ENCODE peak calls at places on chromosomes 6 and 20, in eight cellular contexts. One of them, this sample, is unnamed.

GRCh38 chr6:129852257-129852858 is 8.8 kb downstream of the TMEM244 start:
- DNase-seq in T47D: no peak
- DNase-seq in stimulated activated CD4-positive, alpha-beta T cell treated with anti-CD3 and anti-CD28 coated beads, Interleukin-2, amount 100 ng/mL, for 48 hours: no peak
- DNase-seq in BJ: no peak
- DNase-seq in GM19239: no peak
- DNase-seq in choroid plexus epithelial cell: peak; percentile 34
- DNase-seq in D341Med: peak; percentile 41
- DNase-seq in mesendoderm: no peak
- DNase-seq in this sample: no peak

GRCh38 chr20:33647603-33648395 is 14.3 kb upstream of the C20orf144 start:
- DNase-seq in T47D: peak; percentile 89
- DNase-seq in mesendoderm: no peak
- DNase-seq in D341Med: no peak
- DNase-seq in choroid plexus epithelial cell: peak; percentile 69
- DNase-seq in BJ: no peak
- DNase-seq in stimulated activated CD4-positive, alpha-beta T cell treated with anti-CD3 and anti-CD28 coated beads, Interleukin-2, amount 100 ng/mL, for 48 hours: no peak
- DNase-seq in GM19239: peak; percentile 76
- DNase-seq in this sample: peak; percentile 17

GRCh38 chr6:157269261-157269794 is 54.0 kb downstream of the TMEM242 start:
- DNase-seq in stimulated activated CD4-positive, alpha-beta T cell treated with anti-CD3 and anti-CD28 coated beads, Interleukin-2, amount 100 ng/mL, for 48 hours: no peak
- DNase-seq in T47D: peak; percentile 10
- DNase-seq in GM19239: no peak
- DNase-seq in choroid plexus epithelial cell: peak; percentile 60
- DNase-seq in BJ: no peak
- DNase-seq in D341Med: no peak
- DNase-seq in mesendoderm: no peak
- DNase-seq in this sample: no peak

GRCh38 chr20:62642666-62643520 is 590 bp downstream of the SLCO4A1 start:
- DNase-seq in mesendoderm: no peak
- DNase-seq in BJ: no peak
- DNase-seq in T47D: peak; percentile 38
- DNase-seq in choroid plexus epithelial cell: peak; percentile 23
- DNase-seq in D341Med: peak; percentile 74
- DNase-seq in GM19239: no peak
- DNase-seq in stimulated activated CD4-positive, alpha-beta T cell treated with anti-CD3 and anti-CD28 coated beads, Interleukin-2, amount 100 ng/mL, for 48 hours: peak; percentile 51
- DNase-seq in this sample: peak; percentile 38

GRCh38 chr6:168756009-168756634 is 315.1 kb downstream of the SMOC2 start:
- DNase-seq in stimulated activated CD4-positive, alpha-beta T cell treated with anti-CD3 and anti-CD28 coated beads, Interleukin-2, amount 100 ng/mL, for 48 hours: no peak
- DNase-seq in mesendoderm: peak; percentile 88
- DNase-seq in GM19239: no peak
- DNase-seq in choroid plexus epithelial cell: peak; percentile 39
- DNase-seq in BJ: no peak
- DNase-seq in D341Med: no peak
- DNase-seq in T47D: no peak
- DNase-seq in this sample: no peak

GRCh38 chr20:55242853-55243252 is 762.5 kb downstream of the CBLN4 start:
- DNase-seq in stimulated activated CD4-positive, alpha-beta T cell treated with anti-CD3 and anti-CD28 coated beads, Interleukin-2, amount 100 ng/mL, for 48 hours: no peak
- DNase-seq in BJ: no peak
- DNase-seq in choroid plexus epithelial cell: no peak
- DNase-seq in D341Med: no peak
- DNase-seq in GM19239: no peak
- DNase-seq in mesendoderm: no peak
- DNase-seq in T47D: no peak
- DNase-seq in this sample: no peak

GRCh38 chr20:63317601-63318291 is 24.8 kb downstream of the COL20A1 start:
- DNase-seq in mesendoderm: no peak
- DNase-seq in T47D: no peak
- DNase-seq in stimulated activated CD4-positive, alpha-beta T cell treated with anti-CD3 and anti-CD28 coated beads, Interleukin-2, amount 100 ng/mL, for 48 hours: no peak
- DNase-seq in D341Med: no peak
- DNase-seq in BJ: no peak
- DNase-seq in GM19239: no peak
- DNase-seq in choroid plexus epithelial cell: no peak
- DNase-seq in this sample: no peak

GRCh38 chr6:35737413-35738211 is 780 bp downstream of the ARMC12 start:
- DNase-seq in D341Med: peak; percentile 68
- DNase-seq in T47D: peak; percentile 87
- DNase-seq in mesendoderm: peak; percentile 37
- DNase-seq in GM19239: peak; percentile 66
- DNase-seq in choroid plexus epithelial cell: peak; percentile 95
- DNase-seq in BJ: no peak
- DNase-seq in stimulated activated CD4-positive, alpha-beta T cell treated with anti-CD3 and anti-CD28 coated beads, Interleukin-2, amount 100 ng/mL, for 48 hours: no peak
- DNase-seq in this sample: peak; percentile 37

GRCh38 chr6:157484181-157484580 is 103.2 kb downstream of the ZDHHC14 start:
- DNase-seq in choroid plexus epithelial cell: no peak
- DNase-seq in BJ: no peak
- DNase-seq in mesendoderm: no peak
- DNase-seq in T47D: no peak
- DNase-seq in D341Med: no peak
- DNase-seq in GM19239: no peak
- DNase-seq in stimulated activated CD4-positive, alpha-beta T cell treated with anti-CD3 and anti-CD28 coated beads, Interleukin-2, amount 100 ng/mL, for 48 hours: no peak
- DNase-seq in this sample: no peak

GRCh38 chr20:11542645-11543044 is 375.0 kb upstream of the BTBD3 start:
- DNase-seq in D341Med: no peak
- DNase-seq in GM19239: no peak
- DNase-seq in stimulated activated CD4-positive, alpha-beta T cell treated with anti-CD3 and anti-CD28 coated beads, Interleukin-2, amount 100 ng/mL, for 48 hours: no peak
- DNase-seq in mesendoderm: no peak
- DNase-seq in choroid plexus epithelial cell: no peak
- DNase-seq in BJ: no peak
- DNase-seq in T47D: no peak
- DNase-seq in this sample: no peak

GRCh38 chr6:83097204-83097603 is 29.7 kb downstream of the DOP1A start:
- DNase-seq in stimulated activated CD4-positive, alpha-beta T cell treated with anti-CD3 and anti-CD28 coated beads, Interleukin-2, amount 100 ng/mL, for 48 hours: no peak
- DNase-seq in mesendoderm: no peak
- DNase-seq in BJ: no peak
- DNase-seq in D341Med: no peak
- DNase-seq in GM19239: no peak
- DNase-seq in T47D: no peak
- DNase-seq in choroid plexus epithelial cell: peak; percentile 18
- DNase-seq in this sample: no peak

GRCh38 chr6:24743265-24743943 is 24.4 kb upstream of the C6orf62 start:
- DNase-seq in stimulated activated CD4-positive, alpha-beta T cell treated with anti-CD3 and anti-CD28 coated beads, Interleukin-2, amount 100 ng/mL, for 48 hours: peak; percentile 19
- DNase-seq in BJ: peak; percentile 88
- DNase-seq in D341Med: no peak
- DNase-seq in GM19239: no peak
- DNase-seq in choroid plexus epithelial cell: peak; percentile 97
- DNase-seq in T47D: no peak
- DNase-seq in mesendoderm: peak; percentile 24
- DNase-seq in this sample: no peak

GRCh38 chr20:20184149-20184548 is 131.8 kb downstream of the CFAP61 start:
- DNase-seq in stimulated activated CD4-positive, alpha-beta T cell treated with anti-CD3 and anti-CD28 coated beads, Interleukin-2, amount 100 ng/mL, for 48 hours: peak; percentile 13
- DNase-seq in D341Med: no peak
- DNase-seq in mesendoderm: no peak
- DNase-seq in T47D: peak; percentile 20
- DNase-seq in BJ: no peak
- DNase-seq in GM19239: peak; percentile 10
- DNase-seq in choroid plexus epithelial cell: peak; percentile 4
- DNase-seq in this sample: no peak

GRCh38 chr6:98927534-98927933 is 20.2 kb downstream of the FBXL4 start:
- DNase-seq in T47D: no peak
- DNase-seq in stimulated activated CD4-positive, alpha-beta T cell treated with anti-CD3 and anti-CD28 coated beads, Interleukin-2, amount 100 ng/mL, for 48 hours: no peak
- DNase-seq in choroid plexus epithelial cell: no peak
- DNase-seq in mesendoderm: no peak
- DNase-seq in GM19239: no peak
- DNase-seq in BJ: no peak
- DNase-seq in D341Med: no peak
- DNase-seq in this sample: no peak

GRCh38 chr6:105681061-105681460 is 278.2 kb upstream of the PREP start:
- DNase-seq in choroid plexus epithelial cell: no peak
- DNase-seq in GM19239: no peak
- DNase-seq in D341Med: no peak
- DNase-seq in mesendoderm: no peak
- DNase-seq in stimulated activated CD4-positive, alpha-beta T cell treated with anti-CD3 and anti-CD28 coated beads, Interleukin-2, amount 100 ng/mL, for 48 hours: no peak
- DNase-seq in T47D: no peak
- DNase-seq in BJ: no peak
- DNase-seq in this sample: no peak

GRCh38 chr6:146892613-146893401 is 294.0 kb downstream of the ADGB start:
- DNase-seq in mesendoderm: peak; percentile 53
- DNase-seq in D341Med: no peak
- DNase-seq in BJ: peak; percentile 78
- DNase-seq in stimulated activated CD4-positive, alpha-beta T cell treated with anti-CD3 and anti-CD28 coated beads, Interleukin-2, amount 100 ng/mL, for 48 hours: no peak
- DNase-seq in T47D: no peak
- DNase-seq in GM19239: no peak
- DNase-seq in choroid plexus epithelial cell: peak; percentile 93
- DNase-seq in this sample: no peak

GRCh38 chr6:130932438-130932837 is 105.2 kb downstream of the SMLR1 start:
- DNase-seq in GM19239: no peak
- DNase-seq in D341Med: no peak
- DNase-seq in BJ: no peak
- DNase-seq in mesendoderm: no peak
- DNase-seq in T47D: no peak
- DNase-seq in stimulated activated CD4-positive, alpha-beta T cell treated with anti-CD3 and anti-CD28 coated beads, Interleukin-2, amount 100 ng/mL, for 48 hours: no peak
- DNase-seq in choroid plexus epithelial cell: no peak
- DNase-seq in this sample: no peak

GRCh38 chr20:48690888-48691287 is 136.9 kb downstream of the PREX1 start:
- DNase-seq in T47D: no peak
- DNase-seq in choroid plexus epithelial cell: no peak
- DNase-seq in mesendoderm: no peak
- DNase-seq in D341Med: no peak
- DNase-seq in GM19239: no peak
- DNase-seq in stimulated activated CD4-positive, alpha-beta T cell treated with anti-CD3 and anti-CD28 coated beads, Interleukin-2, amount 100 ng/mL, for 48 hours: no peak
- DNase-seq in BJ: no peak
- DNase-seq in this sample: no peak

GRCh38 chr20:33733654-33734576 is 2.1 kb downstream of the ZNF341 start:
- DNase-seq in choroid plexus epithelial cell: peak; percentile 91
- DNase-seq in mesendoderm: peak; percentile 87
- DNase-seq in D341Med: no peak
- DNase-seq in BJ: peak; percentile 61
- DNase-seq in stimulated activated CD4-positive, alpha-beta T cell treated with anti-CD3 and anti-CD28 coated beads, Interleukin-2, amount 100 ng/mL, for 48 hours: no peak
- DNase-seq in GM19239: peak; percentile 13
- DNase-seq in T47D: peak; percentile 97
- DNase-seq in this sample: no peak

GRCh38 chr6:23413327-23414203 is 712.5 kb upstream of the NRSN1 start:
- DNase-seq in GM19239: no peak
- DNase-seq in D341Med: no peak
- DNase-seq in BJ: peak; percentile 9
- DNase-seq in T47D: no peak
- DNase-seq in stimulated activated CD4-positive, alpha-beta T cell treated with anti-CD3 and anti-CD28 coated beads, Interleukin-2, amount 100 ng/mL, for 48 hours: no peak
- DNase-seq in mesendoderm: no peak
- DNase-seq in choroid plexus epithelial cell: peak; percentile 61
- DNase-seq in this sample: no peak

GRCh38 chr6:94721459-94721858 is 855.9 kb upstream of the MANEA start:
- DNase-seq in T47D: no peak
- DNase-seq in BJ: no peak
- DNase-seq in stimulated activated CD4-positive, alpha-beta T cell treated with anti-CD3 and anti-CD28 coated beads, Interleukin-2, amount 100 ng/mL, for 48 hours: no peak
- DNase-seq in GM19239: no peak
- DNase-seq in D341Med: no peak
- DNase-seq in mesendoderm: no peak
- DNase-seq in choroid plexus epithelial cell: no peak
- DNase-seq in this sample: no peak

GRCh38 chr20:5595744-5596143 is 154.5 kb upstream of the SHLD1 start:
- DNase-seq in choroid plexus epithelial cell: no peak
- DNase-seq in T47D: no peak
- DNase-seq in stimulated activated CD4-positive, alpha-beta T cell treated with anti-CD3 and anti-CD28 coated beads, Interleukin-2, amount 100 ng/mL, for 48 hours: no peak
- DNase-seq in mesendoderm: no peak
- DNase-seq in GM19239: no peak
- DNase-seq in D341Med: no peak
- DNase-seq in BJ: no peak
- DNase-seq in this sample: no peak

GRCh38 chr6:16274519-16275229 is 36.3 kb downstream of the GMPR start:
- DNase-seq in choroid plexus epithelial cell: no peak
- DNase-seq in BJ: no peak
- DNase-seq in mesendoderm: peak; percentile 40
- DNase-seq in stimulated activated CD4-positive, alpha-beta T cell treated with anti-CD3 and anti-CD28 coated beads, Interleukin-2, amount 100 ng/mL, for 48 hours: no peak
- DNase-seq in D341Med: no peak
- DNase-seq in T47D: no peak
- DNase-seq in GM19239: no peak
- DNase-seq in this sample: no peak

GRCh38 chr6:146009338-146009737 is 19.5 kb upstream of the GRM1 start:
- DNase-seq in stimulated activated CD4-positive, alpha-beta T cell treated with anti-CD3 and anti-CD28 coated beads, Interleukin-2, amount 100 ng/mL, for 48 hours: no peak
- DNase-seq in mesendoderm: no peak
- DNase-seq in D341Med: no peak
- DNase-seq in T47D: no peak
- DNase-seq in BJ: no peak
- DNase-seq in GM19239: no peak
- DNase-seq in choroid plexus epithelial cell: no peak
- DNase-seq in this sample: no peak

GRCh38 chr6:105483492-105483891 is 80.6 kb upstream of the PREP start:
- DNase-seq in mesendoderm: no peak
- DNase-seq in choroid plexus epithelial cell: peak; percentile 56
- DNase-seq in D341Med: no peak
- DNase-seq in stimulated activated CD4-positive, alpha-beta T cell treated with anti-CD3 and anti-CD28 coated beads, Interleukin-2, amount 100 ng/mL, for 48 hours: no peak
- DNase-seq in GM19239: no peak
- DNase-seq in BJ: no peak
- DNase-seq in T47D: no peak
- DNase-seq in this sample: no peak